ENCODE peak calls at places on chromosomes 7 and 10, in seven cellular contexts. H, A, F, L, U, W and B are unnamed samples.

GRCh38 chr7:157784114-157784835 is 447.5 kb downstream of the DNAJB6 start:
- DNase-seq in H (no peak), A (no peak), L (no peak), F (no peak), W (no peak), U (no peak), B (no peak)

GRCh38 chr7:55510621-55511020 is 61.7 kb downstream of the VOPP1 start:
- DNase-seq in F (no peak), W (no peak), U (no peak), L (no peak), H (no peak), A (no peak), B (no peak)

GRCh38 chr10:693506-693905 is 4.0 kb upstream of the DIP2C start:
- DNase-seq in H (no peak), W (no peak), U (no peak), L (no peak), A (peak; percentile 33), F (peak; percentile 54), B (no peak)

GRCh38 chr7:30905078-30906012 is 6.3 kb upstream of the AQP1 start:
- DNase-seq in U (peak; percentile 72), F (no peak), W (no peak), A (no peak), H (no peak), L (no peak), B (no peak)

GRCh38 chr10:83572036-83572435 is 567.3 kb upstream of the GHITM start:
- DNase-seq in F (no peak), H (no peak), L (no peak), A (no peak), U (no peak), W (no peak), B (no peak)

GRCh38 chr7:40584667-40585433 is 450.0 kb downstream of the SUGCT start:
- DNase-seq in W (no peak), A (no peak), H (no peak), F (peak; percentile 76), U (no peak), L (no peak), B (no peak)

GRCh38 chr7:114889646-114890285 is 32.1 kb upstream of the MDFIC start:
- DNase-seq in H (no peak), F (peak; percentile 99), A (peak; percentile 98), L (no peak), W (peak; percentile 80), U (no peak), B (no peak)

GRCh38 chr7:1028044-1028770 is 16.1 kb upstream of the GPR146 start:
- DNase-seq in A (peak; percentile 82), W (peak; percentile 68), F (peak; percentile 62), H (peak; percentile 89), U (peak; percentile 95), L (peak; percentile 99), B (peak; percentile 99)

GRCh38 chr10:14195455-14195854 is 135.3 kb downstream of the FRMD4A start:
- DNase-seq in F (no peak), H (no peak), U (no peak), A (no peak), L (no peak), W (no peak), B (no peak)

GRCh38 chr10:31739759-31740158 is 188.9 kb downstream of the ARHGAP12 start:
- DNase-seq in U (no peak), H (no peak), A (peak; percentile 98), W (peak; percentile 80), F (no peak), L (no peak), B (no peak)

GRCh38 chr7:117171106-117171505 is 151.8 kb downstream of the WNT2 start:
- DNase-seq in F (no peak), W (no peak), H (no peak), L (no peak), A (no peak), U (no peak), B (no peak)

GRCh38 chr7:20327047-20327446 is 3.7 kb upstream of the ITGB8 start:
- DNase-seq in H (no peak), L (no peak), A (peak; percentile 67), F (peak; percentile 64), U (no peak), W (no peak), B (no peak)

GRCh38 chr10:24900888-24901685 is 51.3 kb downstream of the PRTFDC1 start:
- DNase-seq in W (no peak), A (no peak), F (no peak), L (peak; percentile 68), U (no peak), H (no peak), B (no peak)

GRCh38 chr7:111138196-111138569 is 47.3 kb downstream of the LRRN3 start:
- DNase-seq in U (no peak), F (peak; percentile 47), W (peak; percentile 19), A (peak; percentile 60), L (peak; percentile 22), H (no peak), B (no peak)

GRCh38 chr7:134480730-134481129 is 21.8 kb upstream of the AKR1B1 start:
- DNase-seq in A (peak; percentile 62), F (peak; percentile 61), H (no peak), U (no peak), L (no peak), W (no peak), B (no peak)

GRCh38 chr10:14093735-14094484 is 236.8 kb downstream of the FRMD4A start:
- DNase-seq in L (peak; percentile 22), A (peak; percentile 62), H (no peak), F (peak; percentile 32), U (no peak), W (peak; percentile 18), B (no peak)

DNA sequence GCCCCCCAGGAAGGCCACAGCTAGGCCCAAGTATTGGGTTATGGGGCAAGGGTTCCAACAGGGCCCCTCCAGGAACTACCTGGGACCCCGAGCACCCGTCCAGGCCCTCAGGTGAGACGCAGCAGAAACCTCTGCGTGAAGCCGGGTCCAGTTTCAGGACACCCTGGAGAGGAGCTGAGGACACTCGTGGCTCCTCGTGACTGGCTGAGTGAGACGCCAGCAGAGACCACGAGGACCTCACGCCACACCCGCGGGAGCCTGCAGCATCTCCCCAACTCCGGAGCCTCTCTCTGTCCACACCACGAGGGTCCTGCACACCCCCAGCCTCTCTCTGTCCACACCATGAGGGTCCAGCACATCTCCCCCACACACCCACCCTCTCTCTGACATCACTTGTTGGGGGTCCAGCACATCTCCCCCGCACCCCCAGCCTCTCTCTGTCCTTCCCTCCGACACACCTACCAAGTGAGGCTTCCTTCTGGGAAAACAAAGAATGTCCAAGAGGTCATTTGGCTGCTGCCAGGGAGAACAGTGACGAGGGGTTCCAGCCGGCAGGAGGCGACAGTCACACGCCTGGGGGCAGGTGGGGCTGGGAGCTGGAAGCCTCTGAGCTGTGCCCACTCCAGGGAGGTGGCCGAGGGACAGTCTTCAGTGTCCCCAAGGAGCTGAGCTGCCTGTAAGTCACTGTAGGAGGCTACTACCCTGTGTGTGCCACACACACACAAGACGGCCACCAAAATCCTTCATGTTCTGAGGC is 46.1 kb upstream of the PPP2R2D start:
- DNase-seq in U (no peak), W (no peak), A (no peak), H (no peak), F (no peak), L (no peak), B (no peak)
- TF ChIP-seq CTCF in U (no peak), W (no peak), A (no peak), H (no peak), F (no peak), L (no peak), B (no peak)

DNA sequence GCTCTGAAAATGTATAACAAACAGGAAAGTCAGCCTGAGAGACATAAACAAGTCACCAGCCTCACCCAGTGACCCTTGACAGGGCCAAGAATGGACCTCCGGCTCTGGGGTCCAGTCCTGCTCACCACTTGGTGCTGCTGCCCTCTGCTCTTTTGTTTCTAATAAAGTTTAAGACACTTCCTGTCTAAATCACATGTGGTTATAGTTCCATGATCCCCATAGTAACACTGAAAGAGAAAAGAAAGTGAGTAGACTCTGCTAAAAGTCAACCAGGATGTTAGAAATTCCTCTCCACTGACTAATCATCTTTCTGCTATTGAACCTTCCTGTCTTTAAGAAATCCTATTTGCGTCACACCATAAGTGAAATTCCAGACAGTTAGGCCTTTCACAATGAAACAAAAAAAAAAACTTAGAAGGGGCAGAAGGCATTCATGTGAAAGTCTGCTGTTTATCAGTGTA is 179.2 kb upstream of the BET1 start:
- DNase-seq in A (peak; percentile 100), W (peak; percentile 96), H (peak; percentile 70), U (no peak), F (peak; percentile 99), L (no peak), B (no peak)
- TF ChIP-seq CTCF in A (peak; percentile 29), W (peak; percentile 12), H (no peak), U (no peak), F (no peak), L (no peak), B (no peak)

GRCh38 chr10:100009793-100010676 is at the start of gene DNMBP:
- DNase-seq in F (peak; percentile 50), L (peak; percentile 97), W (no peak), U (peak; percentile 85), H (peak; percentile 80), A (peak; percentile 78), B (peak; percentile 82)
- TF ChIP-seq CTCF in F (peak; percentile 25), L (peak; percentile 75), W (no peak), U (peak; percentile 31), H (peak; percentile 24), A (peak; percentile 16), B (peak; percentile 65)

GRCh38 chr10:48509974-48510692 is 94.7 kb downstream of the ARHGAP22 start:
- DNase-seq in U (no peak), H (peak; percentile 50), L (no peak), W (no peak), A (no peak), F (peak; percentile 12), B (no peak)
- TF ChIP-seq CTCF in U (no peak), H (no peak), L (no peak), W (peak; percentile 34), A (peak; percentile 52), F (peak; percentile 42), B (peak; percentile 35)

GRCh38 chr7:96238976-96239766 is 82.7 kb downstream of the SLC25A13 start:
- DNase-seq in F (peak; percentile 93), A (no peak), H (no peak), U (no peak), W (no peak), L (no peak), B (no peak)
- TF ChIP-seq CTCF in F (no peak), A (no peak), H (no peak), U (no peak), W (no peak), L (no peak), B (no peak)

GRCh38 chr10:95289003-95289920 is 1.5 kb downstream of the PDLIM1 start:
- DNase-seq in H (no peak), W (no peak), U (no peak), L (peak; percentile 52), F (no peak), A (peak; percentile 57), B (no peak)

GRCh38 chr10:95291634-95292039 is 834 bp upstream of the PDLIM1 start:
- DNase-seq in F (no peak), A (no peak), W (no peak), U (peak; percentile 38), H (no peak), L (no peak), B (no peak)

GRCh38 chr10:95289921-95290421 is 832 bp downstream of the PDLIM1 start:
- DNase-seq in W (no peak), H (no peak), A (no peak), U (no peak), L (no peak), F (no peak), B (no peak)

GRCh38 chr10:95290446-95290800 is 380 bp downstream of the PDLIM1 start:
- DNase-seq in U (peak; percentile 45), F (no peak), A (no peak), H (no peak), L (peak; percentile 48), W (no peak), B (no peak)

GRCh38 chr10:95290801-95291633 is at the start of gene PDLIM1:
- DNase-seq in L (peak; percentile 96), A (peak; percentile 65), F (no peak), H (peak; percentile 87), U (peak; percentile 86), W (no peak), B (peak; percentile 78)
- TF ChIP-seq CTCF in L (peak; percentile 33), A (no peak), F (peak; percentile 29), H (no peak), U (no peak), W (peak; percentile 13), B (no peak)